ENCODE peak calls at places on chromosomes 16 and 17, in seven cellular contexts. X is psoas muscle, U is left lung, D is breast epithelium, V is prostate gland, I is lower lobe of right lung, O is GM06990. R is an unnamed sample. For H3K36me3, the result is how much of the 10 kb centered on the place peaks cover.

GRCh38 chr16:67304006-67304405 is 22.5 kb downstream of the KCTD19 start:
- DNase-seq in X (no peak), U (no peak), D (no peak), V (no peak), I (no peak), O (no peak), R (no peak)

GRCh38 chr17:83083368-83084201 is 4.2 kb downstream of the METRNL start:
- DNase-seq in X (peak), U (no peak), D (no peak), V (no peak), I (no peak), O (no peak), R (no peak)

GRCh38 chr17:48352630-48353029 is 77.4 kb downstream of the SKAP1 start:
- DNase-seq in X (no peak), U (no peak), D (no peak), V (no peak), I (no peak), O (no peak), R (no peak)

GRCh38 chr17:82979718-82980117 is 99.7 kb upstream of the METRNL start:
- DNase-seq in X (no peak), U (no peak), D (no peak), V (no peak), I (no peak), O (no peak), R (no peak)

GRCh38 chr17:47404006-47404405 is 80.3 kb downstream of the EFCAB13 start:
- DNase-seq in X (no peak), U (no peak), D (no peak), V (no peak), I (no peak), O (no peak), R (no peak)

GRCh38 chr16:14958970-14959369 is 15.9 kb upstream of the PDXDC1 start:
- DNase-seq in X (no peak), U (no peak), D (no peak), V (no peak), I (no peak), O (no peak), R (no peak)

GRCh38 chr17:15263206-15263579 is 1.9 kb downstream of the PMP22 start:
- DNase-seq in X (peak), U (no peak), D (peak), V (peak), I (peak), O (no peak), R (peak)

GRCh38 chr17:8861482-8862181 is 5.8 kb downstream of the PIK3R6 start:
- DNase-seq in X (no peak), U (no peak), D (no peak), V (no peak), I (no peak), O (no peak), R (no peak)

GRCh38 chr17:8563024-8563776 is 67.3 kb downstream of the MYH10 start:
- DNase-seq in X (no peak), U (no peak), D (no peak), V (no peak), I (no peak), O (no peak), R (no peak)

GRCh38 chr17:67995568-67996191 is 589 bp downstream of the C17orf58 start:
- DNase-seq in X (peak), U (no peak), D (no peak), V (peak), I (no peak), O (no peak), R (no peak)

GRCh38 chr16:83666449-83666848 is 141.3 kb upstream of the HSBP1 start:
- DNase-seq in X (no peak), U (no peak), D (no peak), V (no peak), I (no peak), O (no peak), R (no peak)

GRCh38 chr17:2263183-2263954 is 40.2 kb downstream of the SMG6 start:
- DNase-seq in X (no peak), U (no peak), D (no peak), V (no peak), I (no peak), O (no peak), R (no peak)

GRCh38 chr16:48075398-48075797 is 80.4 kb downstream of the ABCC12 start:
- DNase-seq in X (no peak), U (no peak), D (no peak), V (no peak), I (no peak), O (no peak), R (no peak)

GRCh38 chr16:86619263-86619935 is 41.0 kb downstream of the FOXL1 start:
- DNase-seq in X (no peak), U (no peak), D (no peak), V (no peak), I (no peak), O (no peak), R (no peak)

GRCh38 chr17:50261051-50261915 is 13.0 kb upstream of the TMEM92 start:
- DNase-seq in X (no peak), U (no peak), D (peak), V (no peak), I (peak), O (no peak), R (peak)

GRCh38 chr17:66373944-66374817 is 71.8 kb downstream of the PRKCA start:
- DNase-seq in X (peak), U (no peak), D (no peak), V (no peak), I (no peak), O (no peak), R (no peak)

GRCh38 chr17:57109393-57110151 is 24.5 kb downstream of the AKAP1 start:
- DNase-seq in X (peak), U (no peak), D (no peak), V (no peak), I (no peak), O (no peak), R (no peak)

GRCh38 chr17:40637931-40638330 is 9.7 kb downstream of the SMARCE1 start:
- DNase-seq in X (no peak), U (no peak), D (no peak), V (no peak), I (no peak), O (no peak), R (no peak)

GRCh38 chr17:56870163-56870651 is 36.3 kb downstream of the DGKE start:
- DNase-seq in X (no peak), U (no peak), D (no peak), V (no peak), I (no peak), O (peak), R (no peak)

GRCh38 chr17:48960834-48961515 is 7.4 kb downstream of the GIP start:
- DNase-seq in X (no peak), U (no peak), D (no peak), V (no peak), I (no peak), O (no peak), R (no peak)

GRCh38 chr16:74778646-74779045 is 4.0 kb upstream of the FA2H start:
- DNase-seq in X (no peak), U (no peak), D (no peak), V (no peak), I (no peak), O (no peak), R (no peak)

DNA sequence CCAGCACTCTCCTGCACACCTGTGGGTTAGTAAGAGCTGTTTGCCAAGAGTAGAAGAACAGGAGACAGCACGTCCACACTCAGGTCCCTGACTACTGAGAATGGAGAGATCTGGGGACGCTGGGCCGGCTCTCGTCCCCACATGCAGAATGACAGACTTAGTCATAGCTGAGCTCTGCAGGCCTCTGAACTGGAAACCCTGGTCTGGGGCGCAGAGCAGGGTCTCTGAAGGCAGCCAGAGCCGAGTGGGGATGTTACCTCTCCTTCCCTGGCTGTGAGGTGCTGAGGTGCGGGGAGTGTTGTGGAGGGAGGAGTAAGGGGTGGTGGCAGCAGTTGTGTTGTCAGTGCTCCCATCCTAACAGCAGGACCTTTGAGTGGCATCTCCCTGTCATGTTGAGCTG is 7.2 kb upstream of the JPT2 start:
- DNase-seq in X (no peak), U (peak), D (no peak), V (no peak), I (no peak), O (no peak), R (no peak)
- H3K36me3 ChIP-seq in X (half or more), U (half or more), D (under half), V (under half), I (half or more), O (half or more), R (half or more)

DNA sequence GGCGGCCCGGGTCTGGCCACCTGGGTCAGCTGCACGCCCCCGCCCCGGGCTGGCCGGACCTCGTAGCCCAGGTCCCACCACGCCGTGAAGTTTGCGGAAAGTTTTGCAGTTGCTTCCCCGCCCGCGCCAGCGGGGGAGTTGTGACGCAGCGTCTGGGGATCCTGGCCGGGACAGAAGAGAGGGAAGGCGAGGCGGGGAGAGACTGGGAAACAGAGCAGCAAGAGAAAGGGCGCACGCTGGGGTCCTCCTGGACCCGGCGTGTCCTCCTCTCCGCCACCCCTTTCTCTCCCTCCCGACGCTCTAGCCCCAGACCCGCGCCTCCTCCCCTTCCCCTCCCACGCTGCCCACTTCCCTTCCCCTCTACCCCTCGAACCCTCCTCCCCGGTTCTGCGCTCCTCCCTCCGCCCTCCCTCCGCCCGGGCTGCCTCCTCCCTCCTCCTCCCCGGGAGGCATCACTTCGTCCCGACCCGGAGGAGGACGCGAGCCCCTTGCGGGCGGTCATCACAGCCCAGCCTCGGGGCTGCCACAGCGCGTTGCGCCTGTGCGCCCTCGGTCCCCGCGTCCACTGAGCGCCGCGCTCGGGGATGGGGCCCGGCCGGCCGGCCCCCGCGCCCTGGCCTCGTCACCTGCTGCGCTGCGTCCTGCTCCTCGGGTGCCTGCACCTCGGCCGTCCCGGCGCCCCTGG is at the start of gene MRC2:
- DNase-seq in X (peak), U (peak), D (no peak), V (peak), I (peak), O (peak), R (peak)
- TF ChIP-seq CTCF in X (no peak), U (no peak), D (no peak), V (peak), I (no peak), O (no peak), R (no peak)

DNA sequence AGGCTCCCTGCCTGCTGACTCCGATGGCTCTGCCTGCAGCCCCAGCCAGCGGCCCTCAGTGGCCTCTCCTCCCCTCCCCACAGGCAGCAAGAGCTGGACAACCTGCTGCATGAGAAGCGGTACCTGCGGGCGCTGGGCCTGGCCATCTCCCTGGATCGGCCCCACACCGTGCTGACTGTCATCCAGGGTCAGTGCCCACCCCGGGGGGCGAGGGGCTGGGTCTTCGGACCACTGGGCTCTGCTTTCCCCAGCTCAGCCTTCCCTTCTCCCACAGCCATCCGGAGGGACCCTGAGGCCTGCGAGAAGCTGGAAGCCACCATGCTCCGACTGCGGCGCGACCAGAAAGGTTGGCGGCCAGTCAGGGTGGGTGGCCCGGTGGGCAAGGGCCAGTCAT is 3.4 kb downstream of the NOXO1 start:
- DNase-seq in X (no peak), U (peak), D (no peak), V (no peak), I (peak), O (no peak), R (no peak)
- H3K36me3 ChIP-seq in X (half or more), U (half or more), D (under half), V (under half), I (under half), O (under half), R (under half)

DNA sequence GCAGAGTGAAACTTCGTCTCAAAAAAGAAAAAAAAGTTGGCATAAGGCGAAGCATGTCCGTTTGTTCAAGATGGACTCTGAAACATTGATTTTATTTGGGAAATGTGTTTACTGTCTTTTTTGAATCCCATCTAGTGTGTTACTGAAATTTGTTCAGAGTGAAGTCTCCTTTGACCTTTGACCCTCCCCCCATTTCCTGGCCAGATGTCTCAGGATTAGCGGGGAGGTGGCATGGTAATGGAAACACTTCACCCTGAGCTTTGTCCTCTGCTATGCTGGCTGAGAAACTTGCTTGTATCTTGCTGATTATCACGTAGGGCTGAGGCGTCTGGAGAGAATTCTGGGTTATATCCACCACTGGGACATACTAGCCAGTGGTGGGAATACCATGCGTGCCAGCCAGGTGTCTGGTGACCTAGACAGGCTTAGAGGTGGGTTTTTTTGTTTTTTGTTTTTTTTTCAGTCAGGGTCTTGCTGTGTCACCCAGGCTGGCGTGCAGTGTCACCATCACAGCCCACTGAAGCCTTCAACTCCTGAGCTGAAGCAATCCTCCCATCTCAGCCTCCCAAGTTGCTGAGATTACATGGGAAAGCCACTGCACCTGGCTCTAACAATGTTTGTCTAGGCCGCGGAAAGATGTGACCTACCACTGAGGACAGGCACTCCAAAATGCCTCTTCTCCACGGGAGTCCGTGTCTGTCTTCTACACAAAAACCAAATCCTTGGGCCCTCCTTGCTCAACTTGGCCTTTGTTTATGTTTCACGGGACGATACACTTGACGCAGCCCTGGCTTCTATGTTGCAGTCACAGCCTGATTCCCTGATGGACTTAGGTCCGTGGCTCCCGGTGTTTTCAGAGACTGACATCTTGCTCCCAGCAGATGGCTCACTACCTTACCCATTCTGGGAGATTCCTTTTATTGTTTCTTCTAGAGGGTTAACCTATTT is 6.6 kb upstream of the GALK1 start:
- DNase-seq in X (no peak), U (no peak), D (peak), V (no peak), I (no peak), O (no peak), R (peak)
- TF ChIP-seq CTCF in X (no peak), U (no peak), D (no peak), V (peak), I (no peak), O (no peak), R (no peak)

DNA sequence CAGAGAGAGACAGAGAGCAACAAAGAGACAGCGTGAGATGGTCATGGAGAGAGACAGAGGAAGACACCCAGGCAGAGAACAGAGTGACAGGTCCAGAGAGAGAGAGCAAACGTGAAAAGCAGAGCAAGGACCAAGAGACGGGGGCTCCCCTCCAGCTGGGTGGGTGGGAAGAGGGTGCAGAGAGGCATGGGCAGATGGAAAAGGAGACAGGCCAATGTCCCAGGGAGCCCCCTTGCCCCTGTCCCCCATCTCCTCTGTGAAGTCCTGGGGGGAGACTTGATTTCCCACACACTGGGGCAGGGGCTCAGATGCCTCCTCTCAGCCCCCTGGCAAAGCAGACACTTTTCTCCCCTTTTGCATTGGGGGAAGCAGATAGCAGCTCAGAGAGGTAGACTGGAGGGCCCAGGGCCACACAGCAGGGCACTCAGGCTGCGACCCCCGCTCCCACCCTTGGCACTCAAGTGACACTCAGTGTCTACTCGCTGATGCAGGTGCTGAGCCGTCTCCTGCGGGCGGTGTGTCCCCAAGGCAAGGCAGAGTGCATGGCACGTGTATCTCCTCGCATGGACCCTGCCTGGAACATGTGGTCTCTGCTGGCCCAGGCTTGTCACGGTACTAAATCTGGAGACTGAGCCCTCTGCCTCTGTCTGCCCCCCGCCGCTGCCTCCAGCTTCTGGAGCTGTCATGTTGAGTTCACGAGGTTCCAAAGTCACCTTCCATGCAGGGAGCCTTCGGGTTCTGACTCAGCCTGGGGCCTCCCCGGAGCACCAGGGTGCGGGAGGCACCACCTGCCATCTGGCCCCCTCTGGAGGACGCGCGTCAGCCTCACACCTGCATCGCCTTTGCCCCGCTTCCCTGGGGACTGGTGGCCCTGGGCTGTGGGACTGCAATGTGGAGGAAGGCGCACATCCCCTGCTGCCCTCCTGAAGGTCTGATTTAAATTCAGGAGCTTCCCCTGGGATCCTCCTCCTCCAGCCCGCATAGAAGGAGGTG is 215.9 kb upstream of the GSE1 start:
- DNase-seq in X (peak), U (peak), D (no peak), V (no peak), I (peak), O (peak), R (peak)
- H3K36me3 ChIP-seq in X (under half), U (under half), D (under half), V (under half), I (under half), O (under half), R (under half)

GRCh38 chr17:81128338-81128737 is 37.0 kb upstream of the PVALEF start:
- DNase-seq in X (no peak), U (no peak), D (no peak), V (no peak), I (no peak), O (no peak), R (no peak)

GRCh38 chr17:81128774-81129173 is 36.5 kb upstream of the PVALEF start:
- DNase-seq in X (no peak), U (no peak), D (no peak), V (no peak), I (no peak), O (no peak), R (no peak)

GRCh38 chr17:81129711-81130367 is 35.5 kb upstream of the PVALEF start:
- DNase-seq in X (no peak), U (no peak), D (no peak), V (no peak), I (no peak), O (no peak), R (no peak)

GRCh38 chr17:81130385-81131288 is 34.7 kb upstream of the PVALEF start:
- DNase-seq in X (no peak), U (no peak), D (no peak), V (no peak), I (peak), O (no peak), R (peak)

DNA sequence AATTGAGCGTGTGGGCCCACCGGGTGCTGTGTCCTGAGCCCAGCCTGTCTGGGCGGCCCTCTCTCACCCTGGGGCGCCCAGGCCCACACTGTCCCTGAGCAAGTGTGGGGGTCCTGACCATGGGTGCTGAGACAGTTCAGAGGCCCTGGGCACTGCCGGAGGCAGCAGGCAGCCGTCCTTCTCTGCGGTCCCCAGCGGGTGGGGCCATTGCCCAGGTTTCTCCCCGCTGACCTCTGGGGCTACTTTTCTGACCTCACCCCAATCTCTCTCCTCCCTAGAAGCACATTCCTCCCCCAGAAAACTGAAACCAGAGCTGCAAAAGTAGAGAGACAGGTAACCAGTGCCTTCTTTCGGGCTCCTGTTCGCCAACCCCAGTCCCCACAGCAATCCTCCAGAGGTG is 36.0 kb upstream of the PVALEF start:
- DNase-seq in X (no peak), U (no peak), D (no peak), V (no peak), I (no peak), O (no peak), R (no peak)
- TF ChIP-seq CTCF in X (no peak), U (no peak), D (no peak), V (no peak), I (no peak), O (no peak), R (no peak)